ENCODE peak calls at places on chromosome 15, in five cellular contexts. S, K, F, Y and P are unnamed samples.

GRCh38 chr15:35697549-35698299 is 151.8 kb upstream of the DPH6 start:
- DNase-seq in S (no peak), K (peak; percentile 87), F (no peak), Y (no peak), P (no peak)

GRCh38 chr15:55774113-55774970 is 31.4 kb upstream of the PRTG start:
- DNase-seq in S (peak; percentile 10), K (no peak), F (no peak), Y (peak; percentile 31), P (no peak)

GRCh38 chr15:77064118-77064517 is 6.8 kb downstream of the TSPAN3 start:
- DNase-seq in S (no peak), K (no peak), F (no peak), Y (no peak), P (no peak)

GRCh38 chr15:66803182-66803729 is 101.2 kb downstream of the SMAD6 start:
- DNase-seq in S (no peak), K (peak; percentile 98), F (peak; percentile 98), Y (no peak), P (no peak)

GRCh38 chr15:100338971-100339444 is 2.8 kb downstream of the ADAMTS17 start:
- DNase-seq in S (peak; percentile 87), K (peak; percentile 26), F (peak; percentile 46), Y (no peak), P (no peak)

GRCh38 chr15:74387988-74388955 is 20.8 kb upstream of the CYP11A1 start:
- DNase-seq in S (no peak), K (no peak), F (no peak), Y (no peak), P (no peak)

GRCh38 chr15:48510976-48511375 is 134.5 kb downstream of the FBN1 start:
- DNase-seq in S (peak; percentile 78), K (no peak), F (no peak), Y (no peak), P (no peak)

GRCh38 chr15:40594429-40594836 is 384 bp downstream of the KNL1 start:
- DNase-seq in S (no peak), K (no peak), F (peak; percentile 24), Y (no peak), P (no peak)

GRCh38 chr15:99818872-99819271 is 85.6 kb upstream of the LYSMD4 start:
- DNase-seq in S (no peak), K (no peak), F (no peak), Y (no peak), P (no peak)

GRCh38 chr15:81575436-81576123 is 201.6 kb upstream of the TMC3 start:
- DNase-seq in S (no peak), K (no peak), F (no peak), Y (no peak), P (no peak)

GRCh38 chr15:67903708-67904107 is 63.9 kb upstream of the RNU6-1 start:
- DNase-seq in S (no peak), K (no peak), F (no peak), Y (no peak), P (no peak)

GRCh38 chr15:37142371-37142770 is 42.0 kb upstream of the MEIS2 start:
- DNase-seq in S (no peak), K (peak; percentile 23), F (no peak), Y (no peak), P (no peak)

GRCh38 chr15:81469154-81469553 is 95.1 kb upstream of the TMC3 start:
- DNase-seq in S (no peak), K (no peak), F (no peak), Y (no peak), P (no peak)

GRCh38 chr15:81939604-81940440 is 106.0 kb downstream of the MEX3B start:
- DNase-seq in S (peak; percentile 27), K (peak; percentile 21), F (peak; percentile 35), Y (peak; percentile 13), P (no peak)

GRCh38 chr15:67242665-67243064 is 11.8 kb downstream of the AAGAB start:
- DNase-seq in S (no peak), K (no peak), F (no peak), Y (no peak), P (no peak)

GRCh38 chr15:79184465-79184892 is 93.9 kb upstream of the RASGRF1 start:
- DNase-seq in S (peak; percentile 57), K (no peak), F (peak; percentile 28), Y (peak; percentile 72), P (peak; percentile 51)

GRCh38 chr15:58469432-58470353 is 37.9 kb downstream of the LIPC start:
- DNase-seq in S (peak; percentile 88), K (peak; percentile 86), F (peak; percentile 67), Y (no peak), P (no peak)

GRCh38 chr15:25900901-25901300 is 37.8 kb upstream of the ATP10A start:
- DNase-seq in S (no peak), K (no peak), F (no peak), Y (no peak), P (no peak)

GRCh38 chr15:78317145-78317836 is 17.9 kb upstream of the SKIC8 start:
- DNase-seq in S (no peak), K (no peak), F (no peak), Y (no peak), P (no peak)

GRCh38 chr15:47409601-47410000 is 307.7 kb upstream of the SEMA6D start:
- DNase-seq in S (no peak), K (no peak), F (peak; percentile 73), Y (no peak), P (no peak)

GRCh38 chr15:27670481-27670880 is 428.6 kb downstream of the OCA2 start:
- DNase-seq in S (no peak), K (no peak), F (no peak), Y (no peak), P (no peak)

GRCh38 chr15:34147371-34148140 is 45.7 kb downstream of the PGBD4 start:
- DNase-seq in S (no peak), K (no peak), F (no peak), Y (no peak), P (no peak)

GRCh38 chr15:91787198-91787597 is 66.3 kb upstream of the SLCO3A1 start:
- DNase-seq in S (no peak), K (no peak), F (no peak), Y (no peak), P (no peak)

GRCh38 chr15:57355259-57355658 is 21.0 kb upstream of the CGNL1 start:
- DNase-seq in S (no peak), K (no peak), F (no peak), Y (no peak), P (no peak)

GRCh38 chr15:36882487-36883108 is 217.8 kb downstream of the MEIS2 start:
- DNase-seq in S (no peak), K (no peak), F (no peak), Y (no peak), P (no peak)